ENCODE peak calls at places on chromosomes 13 and 19, in eight cellular contexts. One of them, this sample, is unnamed.

GRCh38 chr13:90690458-90691063 is 656.9 kb upstream of the MIR17HG start:
- DNase-seq in right lobe of liver: no peak
- DNase-seq in lower leg skin: no peak
- DNase-seq in heart left ventricle: no peak
- DNase-seq in uterus: no peak
- DNase-seq in ovary: no peak
- DNase-seq in tibial nerve: no peak
- DNase-seq in esophagus squamous epithelium: no peak
- DNase-seq in this sample: no peak

GRCh38 chr19:10270180-10270615 is 722 bp upstream of the ICAM1 start:
- DNase-seq in right lobe of liver: peak
- DNase-seq in lower leg skin: peak
- DNase-seq in heart left ventricle: peak
- DNase-seq in uterus: peak
- DNase-seq in ovary: peak
- DNase-seq in tibial nerve: peak
- DNase-seq in esophagus squamous epithelium: no peak
- DNase-seq in this sample: no peak

GRCh38 chr19:46201413-46202310 is 27.9 kb upstream of the IGFL1 start:
- DNase-seq in right lobe of liver: no peak
- DNase-seq in lower leg skin: peak
- DNase-seq in heart left ventricle: no peak
- DNase-seq in uterus: no peak
- DNase-seq in ovary: no peak
- DNase-seq in tibial nerve: no peak
- DNase-seq in esophagus squamous epithelium: no peak
- DNase-seq in this sample: no peak

GRCh38 chr13:110824901-110825300 is 90.0 kb downstream of the ANKRD10 start:
- DNase-seq in right lobe of liver: no peak
- DNase-seq in lower leg skin: no peak
- DNase-seq in heart left ventricle: no peak
- DNase-seq in uterus: no peak
- DNase-seq in ovary: peak
- DNase-seq in tibial nerve: no peak
- DNase-seq in esophagus squamous epithelium: no peak
- DNase-seq in this sample: no peak

GRCh38 chr19:10800488-10800887 is 35.5 kb downstream of the TMED1 start:
- DNase-seq in right lobe of liver: no peak
- DNase-seq in lower leg skin: no peak
- DNase-seq in heart left ventricle: peak
- DNase-seq in uterus: peak
- DNase-seq in ovary: no peak
- DNase-seq in tibial nerve: no peak
- DNase-seq in esophagus squamous epithelium: no peak
- DNase-seq in this sample: no peak

GRCh38 chr19:18587962-18588610 is 512 bp upstream of the REX1BD start:
- DNase-seq in right lobe of liver: no peak
- DNase-seq in lower leg skin: peak
- DNase-seq in heart left ventricle: no peak
- DNase-seq in uterus: no peak
- DNase-seq in ovary: no peak
- DNase-seq in tibial nerve: no peak
- DNase-seq in esophagus squamous epithelium: no peak
- DNase-seq in this sample: no peak

GRCh38 chr13:49307365-49307764 is 59.6 kb downstream of the CDADC1 start:
- DNase-seq in right lobe of liver: no peak
- DNase-seq in lower leg skin: no peak
- DNase-seq in heart left ventricle: peak
- DNase-seq in uterus: peak
- DNase-seq in ovary: no peak
- DNase-seq in tibial nerve: no peak
- DNase-seq in esophagus squamous epithelium: no peak
- DNase-seq in this sample: no peak

GRCh38 chr19:19562665-19563347 is 24.7 kb downstream of the CILP2 start:
- DNase-seq in right lobe of liver: no peak
- DNase-seq in lower leg skin: peak
- DNase-seq in heart left ventricle: no peak
- DNase-seq in uterus: no peak
- DNase-seq in ovary: no peak
- DNase-seq in tibial nerve: no peak
- DNase-seq in esophagus squamous epithelium: no peak
- DNase-seq in this sample: no peak

GRCh38 chr19:43668406-43669158 is 1.4 kb downstream of the PLAUR start:
- DNase-seq in right lobe of liver: peak
- DNase-seq in lower leg skin: peak
- DNase-seq in heart left ventricle: peak
- DNase-seq in uterus: peak
- DNase-seq in ovary: peak
- DNase-seq in tibial nerve: peak
- DNase-seq in esophagus squamous epithelium: peak
- DNase-seq in this sample: peak
- TF ChIP-seq POLR2A in right lobe of liver: peak
- TF ChIP-seq POLR2A in lower leg skin: peak
- TF ChIP-seq POLR2A in heart left ventricle: no peak
- TF ChIP-seq POLR2A in uterus: peak
- TF ChIP-seq POLR2A in ovary: peak
- TF ChIP-seq POLR2A in tibial nerve: peak
- TF ChIP-seq POLR2A in esophagus squamous epithelium: peak
- TF ChIP-seq POLR2A in this sample: peak

GRCh38 chr13:43319617-43320444 is 296.4 kb downstream of the DNAJC15 start:
- DNase-seq in right lobe of liver: peak
- DNase-seq in lower leg skin: no peak
- DNase-seq in heart left ventricle: no peak
- DNase-seq in uterus: no peak
- DNase-seq in ovary: no peak
- DNase-seq in tibial nerve: no peak
- DNase-seq in esophagus squamous epithelium: no peak
- DNase-seq in this sample: no peak
- TF ChIP-seq POLR2A in right lobe of liver: no peak
- TF ChIP-seq POLR2A in lower leg skin: no peak
- TF ChIP-seq POLR2A in heart left ventricle: no peak
- TF ChIP-seq POLR2A in uterus: no peak
- TF ChIP-seq POLR2A in ovary: no peak
- TF ChIP-seq POLR2A in tibial nerve: no peak
- TF ChIP-seq POLR2A in esophagus squamous epithelium: no peak
- TF ChIP-seq POLR2A in this sample: no peak

GRCh38 chr13:94119360-94119936 is 360.0 kb downstream of the DCT start:
- DNase-seq in right lobe of liver: peak
- DNase-seq in lower leg skin: no peak
- DNase-seq in heart left ventricle: no peak
- DNase-seq in uterus: no peak
- DNase-seq in ovary: no peak
- DNase-seq in tibial nerve: no peak
- DNase-seq in esophagus squamous epithelium: no peak
- DNase-seq in this sample: no peak
- TF ChIP-seq POLR2A in right lobe of liver: peak
- TF ChIP-seq POLR2A in lower leg skin: no peak
- TF ChIP-seq POLR2A in heart left ventricle: no peak
- TF ChIP-seq POLR2A in uterus: no peak
- TF ChIP-seq POLR2A in ovary: no peak
- TF ChIP-seq POLR2A in tibial nerve: no peak
- TF ChIP-seq POLR2A in esophagus squamous epithelium: no peak
- TF ChIP-seq POLR2A in this sample: no peak

DNA sequence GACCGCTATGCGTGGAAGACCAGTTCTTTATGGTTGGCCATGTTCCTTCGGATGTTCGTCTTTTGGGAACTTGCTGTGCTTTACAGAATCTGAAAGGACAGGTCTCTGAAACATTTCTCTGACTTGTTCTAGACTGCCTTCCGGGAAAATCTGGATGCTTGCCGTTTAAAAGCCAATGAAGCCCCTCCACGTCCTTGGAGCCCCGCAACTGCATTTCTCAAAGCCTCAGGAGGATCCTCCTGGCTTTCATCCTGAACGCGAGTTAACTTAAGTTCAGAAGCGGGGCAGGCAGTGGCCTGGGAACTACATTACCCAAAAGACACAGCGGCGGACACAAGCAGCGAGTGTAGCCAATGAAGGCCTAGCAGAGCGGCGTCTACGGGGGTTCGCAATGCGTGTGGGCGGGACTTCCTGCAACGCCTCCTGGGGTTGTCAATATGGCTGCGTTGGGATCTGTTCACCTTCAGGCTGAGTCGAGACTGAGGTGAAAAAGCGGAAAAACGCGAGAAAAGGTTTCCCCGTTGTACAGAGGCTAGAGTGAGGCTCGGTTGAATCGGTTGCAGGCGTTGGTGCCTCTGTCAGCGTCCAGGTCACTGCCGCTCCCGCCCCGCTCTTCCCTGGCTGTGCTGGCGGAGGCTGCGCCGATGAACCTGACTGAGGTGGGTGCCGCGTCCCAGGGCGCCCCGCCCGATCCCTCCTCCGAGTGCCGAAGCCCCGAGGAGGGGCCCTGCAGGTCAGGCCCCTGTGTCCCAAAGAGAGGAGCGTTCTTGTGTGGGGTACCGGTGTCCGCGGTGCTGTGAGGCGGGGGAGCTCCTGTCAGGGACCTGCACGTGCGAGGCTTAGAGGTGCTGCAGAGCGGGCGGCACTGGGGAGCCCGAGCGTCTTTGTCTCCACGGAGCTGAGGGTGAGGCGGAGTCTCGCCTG is at the start of gene ZNF17:
- DNase-seq in right lobe of liver: peak
- DNase-seq in lower leg skin: peak
- DNase-seq in heart left ventricle: peak
- DNase-seq in uterus: peak
- DNase-seq in ovary: peak
- DNase-seq in tibial nerve: peak
- DNase-seq in esophagus squamous epithelium: peak
- DNase-seq in this sample: peak
- TF ChIP-seq POLR2A in right lobe of liver: no peak
- TF ChIP-seq POLR2A in lower leg skin: no peak
- TF ChIP-seq POLR2A in heart left ventricle: no peak
- TF ChIP-seq POLR2A in uterus: peak
- TF ChIP-seq POLR2A in ovary: no peak
- TF ChIP-seq POLR2A in tibial nerve: no peak
- TF ChIP-seq POLR2A in esophagus squamous epithelium: peak
- TF ChIP-seq POLR2A in this sample: peak

GRCh38 chr19:7482584-7483439 is 6.0 kb downstream of the PEX11G start:
- DNase-seq in right lobe of liver: peak
- DNase-seq in lower leg skin: peak
- DNase-seq in heart left ventricle: peak
- DNase-seq in uterus: no peak
- DNase-seq in ovary: peak
- DNase-seq in tibial nerve: peak
- DNase-seq in esophagus squamous epithelium: no peak
- DNase-seq in this sample: no peak
- TF ChIP-seq POLR2A in right lobe of liver: no peak
- TF ChIP-seq POLR2A in lower leg skin: no peak
- TF ChIP-seq POLR2A in heart left ventricle: no peak
- TF ChIP-seq POLR2A in uterus: no peak
- TF ChIP-seq POLR2A in ovary: no peak
- TF ChIP-seq POLR2A in tibial nerve: no peak
- TF ChIP-seq POLR2A in esophagus squamous epithelium: no peak
- TF ChIP-seq POLR2A in this sample: no peak

GRCh38 chr19:17303167-17303939 is at the start of gene ABHD8:
- DNase-seq in right lobe of liver: peak
- DNase-seq in lower leg skin: peak
- DNase-seq in heart left ventricle: peak
- DNase-seq in uterus: peak
- DNase-seq in ovary: peak
- DNase-seq in tibial nerve: peak
- DNase-seq in esophagus squamous epithelium: peak
- DNase-seq in this sample: peak
- TF ChIP-seq POLR2A in right lobe of liver: peak
- TF ChIP-seq POLR2A in lower leg skin: no peak
- TF ChIP-seq POLR2A in heart left ventricle: no peak
- TF ChIP-seq POLR2A in uterus: peak
- TF ChIP-seq POLR2A in ovary: peak
- TF ChIP-seq POLR2A in tibial nerve: no peak
- TF ChIP-seq POLR2A in esophagus squamous epithelium: peak
- TF ChIP-seq POLR2A in this sample: peak

GRCh38 chr13:41263261-41263971 is at the start of gene MTRF1:
- DNase-seq in right lobe of liver: peak
- DNase-seq in lower leg skin: peak
- DNase-seq in heart left ventricle: peak
- DNase-seq in uterus: peak
- DNase-seq in ovary: peak
- DNase-seq in tibial nerve: peak
- DNase-seq in esophagus squamous epithelium: peak
- DNase-seq in this sample: peak
- TF ChIP-seq POLR2A in right lobe of liver: peak
- TF ChIP-seq POLR2A in lower leg skin: no peak
- TF ChIP-seq POLR2A in heart left ventricle: no peak
- TF ChIP-seq POLR2A in uterus: no peak
- TF ChIP-seq POLR2A in ovary: no peak
- TF ChIP-seq POLR2A in tibial nerve: no peak
- TF ChIP-seq POLR2A in esophagus squamous epithelium: peak
- TF ChIP-seq POLR2A in this sample: peak

DNA sequence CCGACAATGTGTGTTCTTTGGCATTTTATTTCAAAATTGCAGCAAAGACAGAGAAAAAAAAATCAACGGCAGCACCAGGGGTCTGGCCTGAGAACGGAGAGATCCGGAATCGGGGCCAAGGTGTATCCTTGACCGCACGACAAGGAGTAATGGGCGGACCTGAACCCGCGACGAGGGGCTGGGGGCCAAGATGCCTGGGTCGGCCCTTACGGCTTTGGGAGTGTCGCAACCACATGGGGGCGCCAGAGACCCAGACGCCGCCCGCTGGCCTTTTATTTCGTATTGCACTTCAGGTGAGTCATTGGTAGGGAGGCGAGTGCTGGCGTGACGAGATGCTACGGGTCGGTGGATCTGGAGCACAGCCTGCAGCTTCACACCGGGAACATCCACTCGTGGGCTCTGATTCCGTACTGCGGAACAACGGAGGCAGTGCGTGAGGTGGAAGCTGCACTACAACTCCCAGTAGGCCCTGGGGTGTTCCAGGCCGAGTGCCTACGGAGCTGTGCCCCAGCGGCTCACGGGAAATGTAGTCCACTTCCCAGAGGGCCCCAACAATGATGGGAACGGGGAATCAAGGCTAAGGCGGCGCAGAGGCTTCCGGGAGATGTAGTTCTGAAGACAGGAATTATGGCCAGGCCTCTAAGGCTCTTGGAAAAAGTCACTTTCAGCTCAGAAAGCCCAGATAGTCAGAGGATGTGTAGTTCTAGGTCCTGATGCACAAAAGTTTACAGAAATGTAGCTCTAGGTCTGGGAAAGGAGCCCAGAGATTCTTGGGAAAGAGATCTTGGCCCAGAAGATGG is 15.6 kb downstream of the BCAT2 start:
- DNase-seq in right lobe of liver: peak
- DNase-seq in lower leg skin: peak
- DNase-seq in heart left ventricle: peak
- DNase-seq in uterus: peak
- DNase-seq in ovary: peak
- DNase-seq in tibial nerve: peak
- DNase-seq in esophagus squamous epithelium: peak
- DNase-seq in this sample: peak
- TF ChIP-seq POLR2A in right lobe of liver: no peak
- TF ChIP-seq POLR2A in lower leg skin: no peak
- TF ChIP-seq POLR2A in heart left ventricle: no peak
- TF ChIP-seq POLR2A in uterus: no peak
- TF ChIP-seq POLR2A in ovary: peak
- TF ChIP-seq POLR2A in tibial nerve: peak
- TF ChIP-seq POLR2A in esophagus squamous epithelium: no peak
- TF ChIP-seq POLR2A in this sample: no peak

This sample was measured in H54.